ENCODE peak calls at places on chromosome 13, in six cellular contexts. N is H1, E is SK-N-SH, T is HCT116, C is HepG2, J is GM12878. Y is an unnamed sample.
A peak's percentile ranks its signal among the peaks of the same experiment; 100 is the strongest.

GRCh38 chr13:108213946-108214345 is 1.4 kb downstream of the LIG4 start:
- DNase-seq in E (no peak), T (no peak), C (no peak), N (no peak), J (no peak), Y (no peak)

GRCh38 chr13:20518652-20519051 is 7.0 kb downstream of the CRYL1 start:
- DNase-seq in E (no peak), C (no peak), N (no peak), J (no peak), T (no peak), Y (no peak)

GRCh38 chr13:74015137-74015536 is 119.1 kb downstream of the KLF12 start:
- DNase-seq in E (no peak), T (no peak), N (no peak), J (no peak), C (no peak), Y (no peak)

GRCh38 chr13:29428310-29428991 is 167.0 kb downstream of the SLC7A1 start:
- DNase-seq in J (no peak), N (peak; percentile 25), E (peak; percentile 68), C (no peak), T (peak; percentile 6), Y (no peak)

GRCh38 chr13:25901460-25902376 is 150.1 kb downstream of the SHISA2 start:
- DNase-seq in J (peak; percentile 75), E (peak; percentile 51), N (no peak), T (no peak), C (peak; percentile 33), Y (no peak)

GRCh38 chr13:53732664-53733063 is 704.1 kb downstream of the OLFM4 start:
- DNase-seq in T (no peak), C (no peak), J (no peak), E (no peak), N (no peak), Y (no peak)

GRCh38 chr13:93066187-93066586 is 160.4 kb upstream of the GPC6 start:
- DNase-seq in N (no peak), J (no peak), C (no peak), E (no peak), T (no peak), Y (no peak)

GRCh38 chr13:44759723-44760360 is 183.7 kb upstream of the TSC22D1 start:
- DNase-seq in C (peak; percentile 21), T (no peak), J (no peak), E (no peak), N (no peak), Y (peak; percentile 35)

GRCh38 chr13:37011002-37011401 is 10.4 kb downstream of the EXOSC8 start:
- DNase-seq in N (no peak), E (no peak), T (no peak), J (no peak), C (no peak), Y (no peak)

GRCh38 chr13:95956589-95957148 is 96.5 kb downstream of the UGGT2 start:
- DNase-seq in J (peak; percentile 21), N (no peak), E (no peak), C (no peak), T (no peak), Y (no peak)

GRCh38 chr13:111316161-111316730 is 4.2 kb upstream of the TEX29 start:
- DNase-seq in N (no peak), C (no peak), J (no peak), E (no peak), T (no peak), Y (no peak)

GRCh38 chr13:23384111-23384510 is 49.4 kb downstream of the SACS start:
- DNase-seq in E (no peak), J (peak; percentile 82), C (no peak), N (no peak), T (no peak), Y (no peak)

GRCh38 chr13:107809125-107809524 is 406.2 kb downstream of the LIG4 start:
- DNase-seq in C (no peak), J (no peak), T (no peak), E (no peak), N (no peak), Y (no peak)

GRCh38 chr13:111347438-111347837 is 27.0 kb downstream of the TEX29 start:
- DNase-seq in T (no peak), C (no peak), J (no peak), N (no peak), E (no peak), Y (no peak)

GRCh38 chr13:99528547-99528946 is 27.3 kb downstream of the TM9SF2 start:
- DNase-seq in C (peak; percentile 17), T (no peak), J (no peak), N (no peak), E (no peak), Y (peak; percentile 21)

GRCh38 chr13:83666126-83666525 is 216.1 kb downstream of the SLITRK1 start:
- DNase-seq in J (no peak), C (no peak), E (no peak), N (no peak), T (no peak), Y (no peak)

GRCh38 chr13:60318186-60318585 is 78.8 kb upstream of the TDRD3 start:
- DNase-seq in J (no peak), T (no peak), E (no peak), C (no peak), N (no peak), Y (no peak)

GRCh38 chr13:112893570-112894422 is 75.2 kb upstream of the MCF2L start:
- DNase-seq in E (peak; percentile 94), J (no peak), N (peak; percentile 36), T (no peak), C (peak; percentile 76), Y (peak; percentile 85)

GRCh38 chr13:95327190-95327589 is 25.9 kb upstream of the ABCC4 start:
- DNase-seq in N (no peak), E (no peak), C (no peak), J (no peak), T (no peak), Y (no peak)

GRCh38 chr13:41216160-41216559 is 21.8 kb upstream of the KBTBD7 start:
- DNase-seq in J (no peak), E (no peak), C (peak; percentile 16), N (no peak), T (no peak), Y (no peak)

GRCh38 chr13:113542751-113543424 is 41.7 kb upstream of the TFDP1 start:
- DNase-seq in N (no peak), J (no peak), C (no peak), T (no peak), E (no peak), Y (no peak)

DNA sequence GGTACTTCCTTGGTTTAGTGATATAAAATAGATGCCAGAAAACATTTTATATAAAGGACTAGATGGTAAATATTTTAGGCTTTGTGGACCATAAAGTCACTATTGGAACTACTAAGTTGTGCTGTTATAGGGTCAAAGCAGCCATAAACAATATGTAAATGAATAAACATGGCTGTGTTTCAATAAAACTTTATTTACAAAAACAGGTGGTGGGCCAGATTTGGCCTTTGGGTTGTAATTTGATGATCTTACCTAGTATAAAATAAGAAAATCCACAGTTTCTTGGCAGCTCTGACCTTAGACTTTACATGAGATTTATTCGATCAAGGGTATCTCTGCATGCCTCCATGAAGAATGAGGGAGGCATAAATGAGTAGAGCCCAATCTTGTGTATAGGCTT is 232.0 kb upstream of the PCDH9 start:
- DNase-seq in E (no peak), N (no peak), J (no peak), C (no peak), T (no peak), Y (no peak)
- TF ChIP-seq JUND in E (no peak), N (no peak), J (no peak), C (no peak), T (no peak), Y (no peak)

DNA sequence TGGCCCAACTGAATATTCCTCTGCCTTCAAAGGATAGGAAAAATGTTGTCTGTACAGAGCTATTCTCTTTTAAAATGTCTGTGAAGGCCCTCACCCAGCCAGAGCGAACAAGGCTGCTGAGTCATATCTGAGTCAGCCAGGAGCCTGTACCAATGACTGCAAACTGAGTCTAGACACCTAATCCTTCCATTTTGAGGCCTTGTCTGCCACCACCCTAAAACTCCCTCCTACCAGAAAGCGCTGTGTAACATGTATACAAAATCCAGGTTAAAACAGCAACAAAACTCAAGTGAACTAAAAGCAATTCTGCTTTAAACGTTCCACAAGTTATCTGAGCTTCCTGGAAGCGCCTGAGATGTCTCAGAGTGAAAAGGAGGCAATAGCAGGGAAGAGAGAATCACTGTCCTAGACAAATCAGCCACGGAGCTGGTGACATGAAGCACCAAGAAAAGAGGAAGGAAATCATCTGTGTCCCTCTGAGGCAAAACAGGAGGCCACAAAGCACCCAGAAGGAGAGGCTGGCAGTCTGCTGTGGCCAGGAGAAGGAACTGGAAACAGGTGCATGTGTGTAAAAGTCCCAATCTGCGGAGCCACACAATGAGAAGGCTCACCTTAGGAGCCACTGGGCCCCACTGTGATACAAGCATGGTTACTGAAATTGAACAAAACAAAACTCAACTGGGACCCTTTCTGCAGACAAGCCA is 10.2 kb downstream of the DHRS12 start:
- DNase-seq in C (no peak), E (no peak), T (peak; percentile 55), N (no peak), J (peak; percentile 70), Y (no peak)
- TF ChIP-seq JUND in C (no peak), E (peak; percentile 82), T (peak; percentile 70), N (no peak), J (no peak), Y (no peak)

GRCh38 chr13:110015253-110015652 is 228.9 kb upstream of the IRS2 start:
- DNase-seq in T (no peak), N (no peak), E (no peak), J (no peak), C (no peak), Y (peak; percentile 18)
- TF ChIP-seq JUND in T (no peak), N (no peak), E (peak; percentile 9), J (no peak), C (no peak), Y (no peak)

DNA sequence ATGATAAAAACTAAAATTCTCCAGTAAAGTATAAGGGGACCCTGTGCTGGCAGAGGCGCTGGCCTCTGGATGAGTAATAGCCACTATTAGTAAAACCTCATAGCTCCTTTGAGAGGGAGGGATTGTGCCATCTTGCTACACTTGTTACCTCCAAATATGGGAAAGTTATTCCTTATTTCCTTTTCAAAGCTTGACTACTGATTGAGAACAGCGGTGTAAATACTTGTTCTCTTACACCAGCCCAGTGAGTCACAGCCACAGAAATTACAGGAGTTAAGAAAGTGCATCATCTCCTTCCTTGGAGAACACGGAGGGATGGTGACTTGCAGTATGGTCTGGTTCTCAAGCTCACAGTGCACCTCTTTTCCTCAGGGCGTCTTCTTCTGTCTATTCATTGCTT is 379.0 kb downstream of the EFNB2 start:
- DNase-seq in N (no peak), T (peak; percentile 78), C (no peak), J (no peak), E (no peak), Y (no peak)
- TF ChIP-seq JUND in N (no peak), T (peak; percentile 63), C (no peak), J (no peak), E (peak; percentile 83), Y (no peak)

Y was measured in T47D.